ENCODE peak calls at places on chromosomes 2 and 18, in nine cellular contexts. P is A549, S is HCT116, W is K562, A is SK-N-SH, G is HepG2, C is H1, R is GM12878, D is endothelial cell of umbilical vein. M is an unnamed sample.

GRCh38 chr2:31886700-31887099 is 124.1 kb downstream of the MEMO1 start:
- DNase-seq in P (peak), A (no peak), W (peak), D (no peak), G (peak), C (no peak), S (peak), R (no peak), M (peak)

GRCh38 chr2:88757025-88757424 is 65.6 kb downstream of the RPIA start:
- DNase-seq in G (no peak), W (no peak), A (no peak), R (no peak), P (no peak), S (no peak), D (no peak), C (no peak), M (no peak)

GRCh38 chr2:152054593-152054992 is 44.3 kb downstream of the CACNB4 start:
- DNase-seq in A (no peak), W (no peak), D (no peak), R (no peak), S (peak), C (no peak), G (no peak), P (no peak), M (peak)

GRCh38 chr2:175698076-175698475 is 304.0 kb downstream of the LNPK start:
- DNase-seq in D (no peak), S (no peak), G (no peak), W (no peak), R (no peak), A (no peak), C (no peak), P (no peak), M (no peak)

GRCh38 chr2:23545811-23546210 is 160.8 kb downstream of the KLHL29 start:
- DNase-seq in A (peak), D (no peak), P (no peak), R (no peak), C (no peak), S (no peak), G (no peak), W (no peak), M (no peak)

GRCh38 chr2:239429473-239430350 is 28.9 kb upstream of the HDAC4 start:
- DNase-seq in W (no peak), A (no peak), S (no peak), P (no peak), C (no peak), R (no peak), G (peak), D (no peak), M (no peak)

GRCh38 chr2:10873790-10874437 is 37.8 kb upstream of the KCNF1 start:
- DNase-seq in G (no peak), D (no peak), P (no peak), C (no peak), R (no peak), A (no peak), W (no peak), S (no peak), M (no peak)

GRCh38 chr2:23589739-23590138 is 204.8 kb downstream of the KLHL29 start:
- DNase-seq in D (no peak), S (no peak), P (no peak), G (no peak), A (no peak), C (no peak), R (no peak), W (no peak), M (no peak)

GRCh38 chr2:216713691-216714411 is 18.5 kb upstream of the IGFBP5 start:
- DNase-seq in D (no peak), G (no peak), P (peak), R (no peak), A (no peak), W (no peak), S (no peak), C (no peak), M (no peak)

GRCh38 chr2:152336854-152337510 is 2.0 kb downstream of the FMNL2 start:
- DNase-seq in G (no peak), W (no peak), P (no peak), S (no peak), A (peak), C (peak), R (no peak), D (no peak), M (peak)

GRCh38 chr2:142615876-142616275 is 261.6 kb upstream of the KYNU start:
- DNase-seq in W (no peak), P (no peak), G (no peak), D (no peak), C (no peak), S (no peak), A (no peak), R (no peak), M (no peak)

GRCh38 chr2:20506281-20506685 is 59.4 kb downstream of the RHOB start:
- DNase-seq in D (peak), G (peak), S (no peak), R (no peak), P (no peak), A (no peak), W (no peak), C (no peak), M (no peak)

GRCh38 chr18:23532848-23533247 is 29.5 kb downstream of the RMC1 start:
- DNase-seq in S (no peak), G (no peak), C (no peak), R (no peak), A (no peak), W (no peak), D (no peak), P (no peak), M (no peak)

GRCh38 chr2:758073-758820 is 81.0 kb upstream of the TMEM18 start:
- DNase-seq in D (no peak), R (no peak), A (no peak), S (no peak), P (no peak), W (no peak), C (no peak), G (no peak), M (peak)

GRCh38 chr2:196334710-196335109 is 163.3 kb upstream of the STK17B start:
- DNase-seq in R (no peak), A (no peak), C (no peak), W (no peak), G (no peak), P (no peak), S (no peak), D (no peak), M (no peak)

GRCh38 chr2:23647563-23647962 is 262.6 kb downstream of the KLHL29 start:
- DNase-seq in C (no peak), S (no peak), A (no peak), R (no peak), G (no peak), P (no peak), W (no peak), D (no peak), M (no peak)

GRCh38 chr2:127614246-127614645 is 31.7 kb upstream of the GPR17 start:
- DNase-seq in W (no peak), G (no peak), A (peak), S (no peak), P (no peak), D (no peak), C (no peak), R (no peak), M (no peak)

GRCh38 chr18:73923866-73924265 is 223.8 kb downstream of the FBXO15 start:
- DNase-seq in R (no peak), P (no peak), C (no peak), A (no peak), W (no peak), D (no peak), G (no peak), S (no peak), M (no peak)

GRCh38 chr2:119792907-119793312 is 33.2 kb downstream of the PTPN4 start:
- DNase-seq in D (no peak), P (no peak), G (no peak), R (no peak), C (peak), W (no peak), S (no peak), A (no peak), M (no peak)

GRCh38 chr2:104650405-104650996 is 203.4 kb upstream of the POU3F3 start:
- DNase-seq in P (no peak), A (no peak), C (no peak), S (no peak), G (no peak), W (no peak), D (no peak), R (no peak), M (no peak)

GRCh38 chr18:26327062-26327461 is 100.8 kb downstream of the TAF4B start:
- DNase-seq in G (no peak), R (no peak), S (no peak), D (no peak), P (no peak), C (no peak), A (no peak), W (no peak), M (peak)

GRCh38 chr18:22228930-22229329 is 59.5 kb downstream of the GATA6 start:
- DNase-seq in R (no peak), C (no peak), S (no peak), A (no peak), G (no peak), D (no peak), W (no peak), P (no peak), M (no peak)

GRCh38 chr2:100975521-100975785 is 26.6 kb upstream of the RPL31 start:
- DNase-seq in R (no peak), D (no peak), P (no peak), G (no peak), C (no peak), A (no peak), S (no peak), W (no peak), M (no peak)

GRCh38 chr2:15673919-15674636 is 82.4 kb downstream of the DDX1 start:
- DNase-seq in S (peak), C (no peak), D (no peak), G (peak), R (no peak), W (no peak), A (no peak), P (no peak), M (peak)

GRCh38 chr2:104473568-104473967 is 380.3 kb upstream of the POU3F3 start:
- DNase-seq in R (no peak), D (no peak), G (no peak), S (no peak), W (no peak), P (no peak), C (no peak), A (no peak), M (peak)

GRCh38 chr2:151774506-151774905 is 40.2 kb upstream of the NEB start:
- DNase-seq in C (no peak), G (no peak), S (peak), A (no peak), P (no peak), W (no peak), R (no peak), D (peak), M (no peak)

GRCh38 chr2:121897335-121897970 is 142.0 kb downstream of the TSN start:
- DNase-seq in D (peak), P (peak), W (peak), A (peak), R (no peak), S (peak), G (peak), C (no peak), M (peak)

GRCh38 chr2:54708584-54709340 is 14.7 kb upstream of the EML6 start:
- DNase-seq in P (no peak), A (no peak), R (no peak), D (peak), W (no peak), C (peak), S (no peak), G (no peak), M (no peak)

GRCh38 chr2:61135510-61135909 is 26.5 kb upstream of the C2orf74 start:
- DNase-seq in W (peak), P (no peak), G (peak), D (peak), A (peak), S (peak), C (no peak), R (no peak), M (peak)

GRCh38 chr2:209771474-209772292 is at the start of gene UNC80:
- DNase-seq in C (peak), D (peak), R (no peak), G (peak), P (peak), S (no peak), A (peak), W (peak), M (no peak)

GRCh38 chr2:205872716-205873115 is 190.4 kb downstream of the NRP2 start:
- DNase-seq in S (no peak), W (no peak), P (no peak), A (no peak), G (no peak), R (no peak), C (no peak), D (no peak), M (peak)

GRCh38 chr2:230891509-230891908 is 26.8 kb downstream of the ITM2C start:
- DNase-seq in S (no peak), A (no peak), P (no peak), D (no peak), C (no peak), G (no peak), R (no peak), W (no peak), M (no peak)

GRCh38 chr2:42787788-42788477 is 4.5 kb downstream of the HAAO start:
- DNase-seq in D (no peak), P (no peak), S (no peak), C (no peak), R (no peak), G (no peak), W (no peak), A (no peak), M (no peak)

GRCh38 chr2:20594957-20595356 is 55.9 kb downstream of the HS1BP3 start:
- DNase-seq in S (no peak), W (no peak), D (no peak), R (no peak), G (no peak), P (no peak), A (no peak), C (no peak), M (no peak)

GRCh38 chr18:13610517-13610916 is 115.8 kb downstream of the FAM210A start:
- DNase-seq in P (no peak), S (no peak), G (no peak), C (no peak), R (no peak), W (no peak), A (no peak), D (peak), M (no peak)
- TF ChIP-seq CTCF in P (no peak), S (no peak), G (no peak), C (no peak), R (no peak), W (no peak), A (no peak), D (no peak), M (no peak)

GRCh38 chr2:187408926-187409325 is 39.1 kb downstream of the CALCRL start:
- DNase-seq in R (no peak), W (no peak), S (no peak), D (no peak), C (no peak), A (no peak), G (no peak), P (no peak), M (no peak)
- H3K4me3 ChIP-seq in R (no peak), W (no peak), S (no peak), D (no peak), C (no peak), A (no peak), G (no peak), P (no peak), M (no peak)

DNA sequence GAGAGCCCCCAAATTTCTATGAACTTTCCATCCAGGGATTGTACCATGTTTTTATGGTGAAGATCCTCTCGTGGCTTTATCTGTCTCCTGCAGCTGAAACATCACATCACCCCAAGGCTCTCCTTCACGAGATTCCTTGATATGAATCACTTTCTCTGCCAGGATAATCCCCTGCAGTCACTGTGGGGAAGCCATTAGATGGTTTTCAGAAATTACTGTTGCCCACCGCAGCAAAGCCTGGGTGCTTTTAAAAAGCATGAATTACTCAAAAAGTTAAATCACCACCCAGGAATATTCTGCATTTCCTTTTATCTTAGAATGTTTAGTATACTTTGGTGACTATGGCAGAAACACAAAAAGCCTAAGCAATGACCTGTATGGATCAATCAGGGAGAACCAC is 428.4 kb upstream of the SLC14A2 start:
- DNase-seq in D (no peak), R (no peak), P (no peak), A (no peak), S (no peak), W (no peak), G (no peak), C (no peak), M (no peak)
- TF ChIP-seq MAX in D (no peak), R (no peak), P (no peak), A (no peak), S (no peak), W (no peak), G (no peak), C (no peak), M (no peak)

GRCh38 chr2:44247924-44248323 is 27.4 kb upstream of the SLC3A1 start:
- DNase-seq in P (no peak), A (no peak), W (peak), G (no peak), C (no peak), R (no peak), S (no peak), D (no peak), M (peak)
- TF ChIP-seq CTCF in P (peak), A (no peak), W (peak), G (no peak), C (peak), R (no peak), S (peak), D (no peak), M (peak)

DNA sequence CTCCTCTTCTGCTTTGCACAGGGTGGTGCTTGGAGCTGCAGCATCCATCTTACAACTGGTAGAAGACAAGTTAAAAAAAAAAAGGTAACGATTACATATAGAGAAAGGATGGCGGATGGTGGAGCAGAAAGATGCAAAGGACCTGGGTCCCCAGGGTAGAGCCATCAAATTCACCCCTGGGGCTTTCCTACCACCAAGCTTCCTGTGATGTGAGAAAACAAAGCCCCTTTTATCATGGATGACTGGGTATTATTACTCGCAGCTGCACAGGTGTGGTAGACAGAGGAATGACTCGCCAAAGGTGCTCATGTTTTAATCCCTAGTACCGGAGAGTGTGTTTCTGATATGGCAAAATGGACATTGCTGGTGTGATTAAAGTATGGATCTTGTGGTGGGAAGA is 1.3 kb upstream of the ACOXL start:
- DNase-seq in W (no peak), R (no peak), C (no peak), D (no peak), P (no peak), G (no peak), S (no peak), A (no peak), M (no peak)
- H3K4me3 ChIP-seq in W (no peak), R (no peak), C (no peak), D (no peak), P (no peak), G (no peak), S (no peak), A (no peak), M (no peak)

DNA sequence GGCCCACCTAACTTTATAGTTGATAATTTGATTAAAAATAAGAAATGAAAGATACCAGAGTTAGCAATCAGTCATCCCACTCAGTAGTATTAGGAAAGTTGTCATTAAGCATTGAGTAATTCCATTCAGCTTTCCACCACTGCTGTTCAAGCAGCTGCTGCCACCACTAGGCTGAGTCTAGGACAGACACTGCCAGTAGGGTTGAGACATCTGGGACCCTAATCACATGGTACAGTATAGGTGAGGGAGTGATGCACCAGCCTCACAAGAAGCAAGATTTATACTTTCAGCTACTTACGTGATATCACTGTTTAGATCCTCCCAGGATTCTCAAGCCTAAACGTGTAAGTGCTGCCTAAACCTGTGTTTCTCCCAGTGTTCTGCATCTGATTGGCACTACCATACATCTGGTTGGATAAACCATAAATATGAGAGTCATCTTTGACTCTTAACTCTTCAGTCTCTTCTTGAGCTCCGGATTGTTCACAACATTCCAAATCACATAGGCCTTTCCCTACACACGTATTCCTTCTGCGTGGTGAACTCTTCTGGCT is 3.2 kb downstream of the UBXN4 start:
- DNase-seq in C (no peak), R (no peak), G (peak), W (peak), P (peak), S (no peak), D (peak), A (peak), M (peak)
- TF ChIP-seq MAX in C (no peak), R (no peak), G (no peak), W (no peak), P (no peak), S (peak), D (no peak), A (no peak), M (peak)

GRCh38 chr18:48347756-48348326 is 61.3 kb downstream of the ZBTB7C start:
- DNase-seq in D (no peak), A (no peak), P (no peak), S (no peak), C (no peak), W (no peak), R (no peak), G (no peak), M (no peak)

GRCh38 chr18:48348739-48349138 is 60.4 kb downstream of the ZBTB7C start:
- DNase-seq in G (no peak), A (no peak), C (no peak), P (no peak), R (no peak), W (no peak), D (no peak), S (no peak), M (no peak)

GRCh38 chr18:48342125-48342524 is 67.1 kb downstream of the ZBTB7C start:
- DNase-seq in D (no peak), C (no peak), G (no peak), P (no peak), W (no peak), A (peak), R (no peak), S (no peak), M (no peak)

GRCh38 chr18:48342588-48342987 is 66.6 kb downstream of the ZBTB7C start:
- DNase-seq in G (no peak), D (no peak), S (no peak), C (no peak), P (no peak), W (no peak), A (no peak), R (no peak), M (no peak)

GRCh38 chr18:48345596-48345995 is 63.6 kb downstream of the ZBTB7C start:
- DNase-seq in S (peak), A (no peak), P (no peak), W (no peak), G (no peak), C (no peak), R (no peak), D (no peak), M (peak)
- TF ChIP-seq CTCF in S (peak), A (peak), P (peak), W (peak), G (peak), C (peak), R (peak), D (peak), M (no peak)

GRCh38 chr2:200585730-200586643 is at the start of gene AOX1:
- DNase-seq in D (peak), C (peak), S (no peak), G (peak), A (peak), P (no peak), R (no peak), W (no peak), M (no peak)

GRCh38 chr2:200588076-200588678 is 2.4 kb downstream of the AOX1 start:
- DNase-seq in C (no peak), A (no peak), G (no peak), W (no peak), R (no peak), S (no peak), D (no peak), P (no peak), M (no peak)

GRCh38 chr2:200587007-200587616 is 1.3 kb downstream of the AOX1 start:
- DNase-seq in P (no peak), A (no peak), S (no peak), G (no peak), D (no peak), C (no peak), W (no peak), R (no peak), M (no peak)

GRCh38 chr2:200585340-200585729 is 479 bp upstream of the AOX1 start:
- DNase-seq in P (no peak), W (no peak), D (no peak), R (no peak), S (no peak), G (no peak), C (no peak), A (no peak), M (no peak)

DNA sequence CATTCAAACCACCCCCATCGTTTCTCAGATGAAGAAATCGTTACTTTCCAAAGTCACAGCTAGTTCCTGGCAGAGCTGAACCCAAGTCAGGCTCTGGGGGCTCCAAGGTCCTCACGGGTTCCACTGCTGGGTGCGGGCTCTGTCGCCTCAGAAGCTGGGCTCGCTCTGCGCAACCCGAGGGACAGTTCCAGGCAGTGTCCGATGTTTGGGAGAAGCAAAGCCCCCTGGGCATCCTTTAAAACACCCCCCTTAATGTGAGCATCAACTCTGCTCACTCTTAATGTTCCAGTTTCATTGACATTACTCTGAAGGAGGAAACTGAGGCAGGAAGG is 796 bp downstream of the AOX1 start:
- DNase-seq in S (no peak), P (no peak), R (no peak), W (no peak), A (no peak), G (no peak), C (no peak), D (no peak), M (no peak)
- H3K4me3 ChIP-seq in S (no peak), P (no peak), R (no peak), W (no peak), A (no peak), G (peak), C (peak), D (no peak), M (no peak)

M was measured in NB4.